ENCODE peak calls at places on chromosomes 13 and 19, in seven cellular contexts. I is activated CD8-positive, alpha-beta T cell treated with anti-CD3 and anti-CD28 coated beads for 36 hours; S is fibroblast of the aortic adventitia; D is left ventricle myocardium inferior; K is cardiac fibroblast; W is heart left ventricle; H is cardiac muscle cell. N is an unnamed sample.

GRCh38 chr19:41269571-41269970 is 5.4 kb downstream of the HNRNPUL1 start:
- DNase-seq in I (no peak), S (no peak), D (no peak), K (no peak), W (no peak), H (no peak), N (no peak)

GRCh38 chr19:8233370-8233769 is 24.2 kb downstream of the CERS4 start:
- DNase-seq in I (no peak), S (no peak), D (no peak), K (no peak), W (no peak), H (no peak), N (no peak)

GRCh38 chr13:113854238-113855011 is 9.5 kb downstream of the GAS6 start:
- DNase-seq in I (no peak), S (peak), D (peak), K (peak), W (peak), H (peak), N (no peak)

GRCh38 chr19:7631577-7631976 is 1.9 kb downstream of the PCP2 start:
- DNase-seq in I (no peak), S (no peak), D (no peak), K (no peak), W (no peak), H (no peak), N (no peak)

GRCh38 chr13:99386911-99387788 is 80.0 kb upstream of the GPR183 start:
- DNase-seq in I (peak), S (no peak), D (peak), K (peak), W (peak), H (peak), N (peak)

GRCh38 chr13:33017410-33017929 is 1.2 kb downstream of the KL start:
- DNase-seq in I (peak), S (peak), D (peak), K (peak), W (peak), H (peak), N (no peak)

GRCh38 chr13:110232756-110233155 is 74.2 kb downstream of the COL4A1 start:
- DNase-seq in I (no peak), S (no peak), D (no peak), K (peak), W (no peak), H (peak), N (no peak)

GRCh38 chr19:50899549-50899948 is 11.6 kb downstream of the KLK4 start:
- DNase-seq in I (no peak), S (no peak), D (no peak), K (no peak), W (no peak), H (no peak), N (no peak)

GRCh38 chr13:31328549-31329229 is 128.9 kb downstream of the B3GLCT start:
- DNase-seq in I (no peak), S (peak), D (no peak), K (no peak), W (no peak), H (peak), N (no peak)

GRCh38 chr13:51862965-51863364 is 1.2 kb downstream of the CCDC70 start:
- DNase-seq in I (peak), S (no peak), D (no peak), K (no peak), W (no peak), H (no peak), N (no peak)

GRCh38 chr19:2503521-2504109 is 27.7 kb downstream of the GADD45B start:
- DNase-seq in I (peak), S (peak), D (no peak), K (peak), W (no peak), H (peak), N (peak)

GRCh38 chr13:103952183-103952582 is 886.0 kb upstream of the SLC10A2 start:
- DNase-seq in I (no peak), S (no peak), D (no peak), K (no peak), W (no peak), H (no peak), N (no peak)

GRCh38 chr13:37361608-37362007 is 237.0 kb downstream of the POSTN start:
- DNase-seq in I (no peak), S (no peak), D (no peak), K (no peak), W (no peak), H (no peak), N (peak)

GRCh38 chr19:30406220-30406944 is 34.2 kb downstream of the ZNF536 start:
- DNase-seq in I (no peak), S (no peak), D (peak), K (no peak), W (peak), H (no peak), N (no peak)

GRCh38 chr13:83153833-83154232 is 728.4 kb downstream of the SLITRK1 start:
- DNase-seq in I (no peak), S (no peak), D (no peak), K (peak), W (no peak), H (peak), N (no peak)

GRCh38 chr19:37970699-37971098 is 63.7 kb downstream of the SIPA1L3 start:
- DNase-seq in I (no peak), S (no peak), D (no peak), K (no peak), W (no peak), H (no peak), N (no peak)

GRCh38 chr13:112247471-112248405 is 128.4 kb upstream of the SPACA7 start:
- DNase-seq in I (no peak), S (no peak), D (no peak), K (no peak), W (no peak), H (no peak), N (no peak)

GRCh38 chr19:52099497-52100138 is 4.1 kb upstream of the ZNF841 start:
- DNase-seq in I (no peak), S (no peak), D (no peak), K (no peak), W (no peak), H (no peak), N (no peak)

GRCh38 chr13:93963266-93964131 is 516.0 kb downstream of the DCT start:
- DNase-seq in I (no peak), S (peak), D (no peak), K (peak), W (no peak), H (peak), N (no peak)

GRCh38 chr13:108455320-108455719 is 174.1 kb upstream of the MYO16 start:
- DNase-seq in I (no peak), S (no peak), D (no peak), K (no peak), W (no peak), H (no peak), N (no peak)

GRCh38 chr19:7706188-7706530 is 4.2 kb upstream of the FCER2 start:
- DNase-seq in I (no peak), S (no peak), D (no peak), K (no peak), W (no peak), H (no peak), N (no peak)

GRCh38 chr19:42281175-42282035 is 12.4 kb downstream of the CIC start:
- DNase-seq in I (peak), S (peak), D (peak), K (peak), W (peak), H (peak), N (peak)

GRCh38 chr13:113927661-113928581 is 46.0 kb downstream of the C13orf46 start:
- DNase-seq in I (no peak), S (peak), D (peak), K (peak), W (peak), H (peak), N (no peak)

GRCh38 chr13:26656919-26657318 is 99.4 kb downstream of the WASF3 start:
- DNase-seq in I (no peak), S (peak), D (no peak), K (peak), W (no peak), H (peak), N (no peak)

GRCh38 chr19:46931197-46931596 is 70.4 kb downstream of the ARHGAP35 start:
- DNase-seq in I (no peak), S (no peak), D (no peak), K (no peak), W (no peak), H (no peak), N (no peak)

GRCh38 chr19:39501340-39501739 is 2.6 kb downstream of the DLL3 start:
- DNase-seq in I (no peak), S (no peak), D (no peak), K (no peak), W (no peak), H (no peak), N (no peak)

GRCh38 chr13:25252770-25253169 is 34.5 kb downstream of the MTMR6 start:
- DNase-seq in I (no peak), S (no peak), D (no peak), K (no peak), W (no peak), H (no peak), N (no peak)

GRCh38 chr19:56917998-56918397 is 77.5 kb upstream of the PEG3 start:
- DNase-seq in I (no peak), S (no peak), D (no peak), K (no peak), W (no peak), H (no peak), N (no peak)

GRCh38 chr19:50818859-50819472 is 4.6 kb downstream of the KLK1 start:
- DNase-seq in I (no peak), S (no peak), D (no peak), K (no peak), W (no peak), H (no peak), N (no peak)

GRCh38 chr19:45809643-45810159 is 5.4 kb downstream of the RSPH6A start:
- DNase-seq in I (no peak), S (peak), D (no peak), K (peak), W (no peak), H (peak), N (no peak)

GRCh38 chr19:38917516-38917915 is 5.5 kb upstream of the CCER2 start:
- DNase-seq in I (no peak), S (no peak), D (no peak), K (no peak), W (no peak), H (no peak), N (no peak)

GRCh38 chr13:94054159-94054558 is 425.3 kb downstream of the DCT start:
- DNase-seq in I (no peak), S (no peak), D (no peak), K (no peak), W (no peak), H (no peak), N (no peak)

DNA sequence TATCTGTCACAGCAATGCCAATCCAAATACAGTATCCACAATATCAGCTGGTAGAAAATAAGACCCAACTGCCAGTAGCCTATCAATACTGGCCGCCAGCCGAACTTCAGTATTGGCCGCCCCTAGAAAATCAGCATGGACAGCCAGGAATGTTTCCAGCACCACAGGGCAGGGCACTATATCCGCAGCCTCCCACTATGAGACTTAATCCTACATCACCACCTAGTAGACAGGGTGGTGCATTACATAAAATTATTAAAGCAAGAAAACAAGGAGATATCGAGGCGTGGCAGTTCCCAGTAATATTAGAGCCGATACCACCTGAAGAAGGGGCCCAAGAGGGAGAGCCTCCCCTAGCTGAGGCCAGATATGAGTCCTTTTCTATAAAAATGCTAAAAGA is 111.3 kb downstream of the ZNF486 start:
- DNase-seq in I (no peak), S (no peak), D (no peak), K (no peak), W (peak), H (no peak), N (no peak)
- TF ChIP-seq CTCF in I (no peak), S (no peak), D (no peak), K (peak), W (no peak), H (no peak), N (no peak)

GRCh38 chr19:5690125-5690954 is at the start of gene RPL36:
- DNase-seq in I (peak), S (peak), D (peak), K (peak), W (peak), H (peak), N (peak)
- TF ChIP-seq CTCF in I (peak), S (peak), D (peak), K (peak), W (peak), H (peak), N (peak)

GRCh38 chr19:19385131-19385899 is 20.2 kb upstream of the GATAD2A start:
- DNase-seq in I (peak), S (peak), D (peak), K (peak), W (peak), H (peak), N (peak)
- TF ChIP-seq CTCF in I (no peak), S (peak), D (peak), K (peak), W (peak), H (no peak), N (no peak)

DNA sequence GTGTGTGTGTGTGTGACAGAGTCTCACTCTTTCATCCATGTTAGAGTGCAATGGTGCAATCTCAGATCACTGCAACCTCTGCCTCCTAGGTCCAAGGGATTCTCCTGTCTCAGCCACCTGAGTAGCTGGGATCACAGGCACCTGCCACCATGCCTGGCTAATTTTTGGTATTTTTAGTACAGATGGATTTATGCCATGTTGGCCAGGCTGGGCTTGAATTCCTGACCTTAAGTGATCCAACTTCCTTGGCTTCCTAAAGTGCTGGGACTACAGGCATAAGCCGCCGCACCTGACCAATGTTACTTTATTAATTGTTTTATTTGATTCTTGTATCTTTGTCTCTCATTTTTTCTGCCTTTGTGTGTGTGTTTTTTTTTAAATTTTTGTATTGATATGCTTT is 89.6 kb downstream of the ZNF486 start:
- DNase-seq in I (no peak), S (no peak), D (no peak), K (no peak), W (no peak), H (no peak), N (no peak)
- TF ChIP-seq CTCF in I (no peak), S (no peak), D (no peak), K (no peak), W (no peak), H (no peak), N (no peak)

GRCh38 chr13:54599413-54599812 is 1570.8 kb downstream of the OLFM4 start:
- DNase-seq in I (no peak), S (no peak), D (no peak), K (no peak), W (no peak), H (no peak), N (no peak)
- TF ChIP-seq CTCF in I (no peak), S (no peak), D (no peak), K (no peak), W (no peak), H (no peak), N (no peak)

GRCh38 chr13:42354246-42355117 is 82.5 kb downstream of the AKAP11 start:
- DNase-seq in I (peak), S (peak), D (no peak), K (peak), W (peak), H (peak), N (no peak)
- TF ChIP-seq CTCF in I (peak), S (peak), D (no peak), K (peak), W (no peak), H (peak), N (no peak)